ENCODE peak calls at places on chromosomes 2 and 18, in seven cellular contexts. I, T, J, N, E, F and H are unnamed samples.

GRCh38 chr2:27322301-27322765 is 564 bp downstream of the MPV17 start:
- DNase-seq in I (peak), T (no peak), J (no peak), N (no peak), E (no peak), F (no peak), H (no peak)

GRCh38 chr2:94982661-94983060 is 42.8 kb upstream of the MAL start:
- DNase-seq in I (no peak), T (no peak), J (no peak), N (no peak), E (no peak), F (no peak), H (no peak)

GRCh38 chr2:130759906-130760753 is 4.8 kb downstream of the AMER3 start:
- DNase-seq in I (no peak), T (no peak), J (peak), N (peak), E (no peak), F (no peak), H (no peak)

GRCh38 chr2:195658541-195658890 is 1.5 kb downstream of the SLC39A10 start:
- DNase-seq in I (no peak), T (peak), J (no peak), N (peak), E (no peak), F (no peak), H (no peak)

GRCh38 chr2:69305712-69306611 is 81.1 kb downstream of the GFPT1 start:
- DNase-seq in I (peak), T (peak), J (no peak), N (no peak), E (no peak), F (no peak), H (no peak)

GRCh38 chr2:139218181-139218580 is 438.0 kb upstream of the NXPH2 start:
- DNase-seq in I (no peak), T (no peak), J (no peak), N (no peak), E (no peak), F (no peak), H (no peak)

GRCh38 chr2:99939135-99939534 is 203.3 kb downstream of the AFF3 start:
- DNase-seq in I (no peak), T (no peak), J (no peak), N (no peak), E (no peak), F (no peak), H (no peak)

GRCh38 chr2:235085476-235085875 is 133.7 kb downstream of the SH3BP4 start:
- DNase-seq in I (no peak), T (no peak), J (no peak), N (no peak), E (no peak), F (no peak), H (no peak)

GRCh38 chr2:73203055-73203681 is 794 bp downstream of the NOTO start:
- DNase-seq in I (no peak), T (no peak), J (no peak), N (no peak), E (no peak), F (no peak), H (no peak)

GRCh38 chr2:60553992-60554648 is 666 bp upstream of the BCL11A start:
- DNase-seq in I (no peak), T (no peak), J (peak), N (no peak), E (no peak), F (no peak), H (peak)

GRCh38 chr18:5478261-5478660 is 65.5 kb downstream of the EPB41L3 start:
- DNase-seq in I (no peak), T (no peak), J (no peak), N (no peak), E (no peak), F (no peak), H (no peak)

GRCh38 chr18:340044-340443 is 72.2 kb upstream of the THOC1 start:
- DNase-seq in I (no peak), T (no peak), J (no peak), N (no peak), E (no peak), F (no peak), H (no peak)

GRCh38 chr2:17594533-17595391 is 54.3 kb downstream of the VSNL1 start:
- DNase-seq in I (no peak), T (no peak), J (no peak), N (no peak), E (no peak), F (no peak), H (no peak)

GRCh38 chr2:101736861-101737291 is 39.4 kb downstream of the MAP4K4 start:
- DNase-seq in I (no peak), T (no peak), J (no peak), N (no peak), E (peak), F (peak), H (no peak)

GRCh38 chr18:10015941-10016819 is 102.4 kb downstream of the VAPA start:
- DNase-seq in I (no peak), T (peak), J (peak), N (no peak), E (no peak), F (peak), H (no peak)

GRCh38 chr2:72156872-72157271 is 9.2 kb upstream of the CYP26B1 start:
- DNase-seq in I (no peak), T (no peak), J (no peak), N (no peak), E (no peak), F (no peak), H (no peak)

GRCh38 chr2:107334311-107334710 is 448.3 kb upstream of the ST6GAL2 start:
- DNase-seq in I (no peak), T (no peak), J (no peak), N (no peak), E (no peak), F (no peak), H (no peak)

GRCh38 chr18:11529081-11529480 is 80.3 kb upstream of the SLC35G4 start:
- DNase-seq in I (no peak), T (no peak), J (no peak), N (no peak), E (no peak), F (no peak), H (no peak)

GRCh38 chr2:109438773-109439191 is 175.0 kb downstream of the SEPTIN10 start:
- DNase-seq in I (peak), T (no peak), J (peak), N (no peak), E (no peak), F (no peak), H (no peak)

GRCh38 chr18:21853020-21853419 is 112.4 kb downstream of the MIB1 start:
- DNase-seq in I (no peak), T (no peak), J (no peak), N (no peak), E (no peak), F (no peak), H (peak)

GRCh38 chr2:233354971-233355574 is 779 bp downstream of the DGKD start:
- DNase-seq in I (peak), T (no peak), J (peak), N (no peak), E (no peak), F (no peak), H (peak)

GRCh38 chr2:158459161-158460003 is 2.6 kb downstream of the PKP4 start:
- DNase-seq in I (no peak), T (no peak), J (no peak), N (no peak), E (no peak), F (no peak), H (no peak)

GRCh38 chr18:59021500-59021899 is 118.2 kb upstream of the SEC11C start:
- DNase-seq in I (no peak), T (no peak), J (peak), N (no peak), E (no peak), F (no peak), H (no peak)

GRCh38 chr2:205709319-205709718 is 27.0 kb downstream of the NRP2 start:
- DNase-seq in I (no peak), T (no peak), J (no peak), N (no peak), E (no peak), F (no peak), H (no peak)

GRCh38 chr18:8910843-8911242 is 191.7 kb upstream of the NDUFV2 start:
- DNase-seq in I (no peak), T (no peak), J (no peak), N (no peak), E (no peak), F (no peak), H (no peak)

GRCh38 chr2:205827809-205828208 is 145.5 kb downstream of the NRP2 start:
- DNase-seq in I (no peak), T (peak), J (no peak), N (no peak), E (no peak), F (no peak), H (no peak)

GRCh38 chr18:25805323-25805722 is 285.1 kb downstream of the SS18 start:
- DNase-seq in I (no peak), T (no peak), J (no peak), N (no peak), E (no peak), F (no peak), H (no peak)

GRCh38 chr2:158202151-158202778 is 100.6 kb downstream of the UPP2 start:
- DNase-seq in I (no peak), T (no peak), J (peak), N (no peak), E (no peak), F (no peak), H (no peak)

GRCh38 chr18:62389761-62390481 is 64.8 kb downstream of the TNFRSF11A start:
- DNase-seq in I (no peak), T (no peak), J (no peak), N (no peak), E (no peak), F (no peak), H (no peak)

GRCh38 chr2:177165731-177166711 is 46.6 kb upstream of the HNRNPA3 start:
- DNase-seq in I (no peak), T (no peak), J (peak), N (peak), E (no peak), F (no peak), H (peak)